ENCODE peak calls at places on chromosomes 5 and 9, in five cellular contexts. Q is neural progenitor cell, Z is WTC11, O is WERI-Rb-1, G is tibial nerve. K is an unnamed sample.

GRCh38 chr5:135217669-135218485 is 181.2 kb downstream of the MACROH2A1 start:
- DNase-seq in Z (peak), Q (peak), G (no peak), O (peak), K (peak)

GRCh38 chr9:96383165-96383939 is at the start of gene SLC35D2:
- DNase-seq in Q (peak), O (no peak), Z (peak), G (peak), K (no peak)

GRCh38 chr9:111148994-111149759 is 110.9 kb upstream of the LPAR1 start:
- DNase-seq in O (no peak), Z (no peak), Q (no peak), G (peak), K (no peak)

GRCh38 chr5:123422433-123423277 is 548 bp downstream of the CEP120 start:
- DNase-seq in Z (no peak), O (peak), Q (peak), G (peak), K (no peak)

GRCh38 chr9:2639786-2640185 is 18.2 kb downstream of the VLDLR start:
- DNase-seq in O (no peak), Q (no peak), Z (no peak), G (no peak), K (no peak)

GRCh38 chr5:57772512-57772911 is 289.9 kb upstream of the ACTBL2 start:
- DNase-seq in O (no peak), G (no peak), Q (no peak), Z (no peak), K (no peak)

GRCh38 chr5:32388429-32389111 is 56.0 kb downstream of the ZFR start:
- DNase-seq in O (no peak), G (no peak), Q (no peak), Z (no peak), K (no peak)

GRCh38 chr9:80400624-80401230 is 829.0 kb downstream of the TLE4 start:
- DNase-seq in G (no peak), Z (no peak), O (no peak), Q (no peak), K (no peak)

GRCh38 chr9:93666279-93666784 is 89.9 kb downstream of the PHF2 start:
- DNase-seq in Z (no peak), Q (no peak), G (no peak), O (peak), K (no peak)

GRCh38 chr5:6319116-6319515 is 59.2 kb downstream of the MED10 start:
- DNase-seq in Q (no peak), O (no peak), G (no peak), Z (no peak), K (no peak)

GRCh38 chr9:136808075-136808780 is 480 bp downstream of the RABL6 start:
- DNase-seq in G (no peak), Z (no peak), O (no peak), Q (peak), K (peak)

GRCh38 chr9:18700714-18701113 is 226.8 kb downstream of the ADAMTSL1 start:
- DNase-seq in Z (no peak), Q (no peak), O (no peak), G (no peak), K (no peak)

DNA sequence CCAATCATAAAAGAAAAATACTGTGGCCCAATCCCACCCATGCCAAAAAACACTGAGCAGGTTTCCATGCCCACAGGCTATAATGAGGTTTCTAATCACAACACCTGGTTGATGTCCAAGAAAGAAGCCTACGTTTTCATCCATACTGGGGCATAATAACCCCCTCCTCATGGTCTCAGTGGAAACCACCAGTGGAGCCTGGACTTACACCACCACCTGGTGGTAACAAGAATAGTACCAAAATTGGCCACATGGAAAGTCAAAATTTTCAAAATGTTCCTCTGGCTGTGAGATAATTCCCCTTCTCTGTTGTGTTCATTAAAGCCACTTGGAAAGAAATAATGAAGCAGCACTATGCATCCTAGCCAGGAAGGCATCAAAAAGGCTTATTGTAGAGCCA is 687.3 kb upstream of the ST8SIA4 start:
- DNase-seq in Z (peak), Q (peak), O (peak), G (no peak), K (no peak)
- TF ChIP-seq CTCF in Z (peak), Q (peak), O (peak), G (no peak), K (peak)

DNA sequence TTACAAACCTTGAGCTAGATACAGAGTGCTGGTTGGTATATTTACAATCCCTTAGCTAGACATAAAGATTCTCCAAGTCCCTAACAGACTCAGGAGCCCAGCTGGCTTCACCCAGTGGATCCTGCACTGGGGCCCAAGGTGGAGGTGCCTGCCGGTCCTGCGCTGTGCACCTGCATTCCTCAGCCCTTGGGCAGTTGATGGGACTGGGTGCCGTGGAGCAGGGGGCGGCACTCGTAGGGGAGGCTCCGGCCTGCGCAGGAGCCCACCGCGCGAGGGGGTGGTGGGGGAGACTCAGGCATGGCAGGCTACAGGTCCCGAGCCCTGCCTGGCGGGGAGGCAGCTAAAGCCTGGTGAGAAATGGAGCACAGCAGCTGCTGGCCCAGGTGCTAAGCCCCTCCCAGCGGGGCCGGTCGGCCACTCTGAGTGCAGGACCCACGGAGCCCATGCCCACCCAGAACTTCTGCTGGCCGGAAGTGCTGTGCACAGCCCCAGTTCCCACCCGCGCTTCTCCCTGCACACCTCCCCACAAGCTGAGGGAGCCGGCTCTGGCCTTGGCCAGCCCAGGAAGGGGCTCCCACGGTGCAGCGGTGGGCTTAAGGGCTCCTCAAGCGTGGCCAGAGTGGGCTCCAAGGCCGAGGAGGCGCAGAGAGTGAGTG is 1464.7 kb downstream of the EFNA5 start:
- DNase-seq in Z (no peak), G (no peak), O (no peak), Q (no peak), K (no peak)
- TF ChIP-seq CTCF in Z (no peak), G (no peak), O (no peak), Q (no peak), K (no peak)

GRCh38 chr9:99821187-99822095 is at the start of gene NR4A3:
- DNase-seq in Z (peak), Q (peak), O (peak), G (peak), K (peak)
- TF ChIP-seq CTCF in Z (no peak), Q (peak), O (peak), G (no peak), K (peak)

GRCh38 chr5:62206150-62206829 is 99.7 kb upstream of the KIF2A start:
- DNase-seq in Z (peak), O (peak), Q (peak), G (no peak), K (no peak)
- TF ChIP-seq CTCF in Z (no peak), O (peak), Q (peak), G (no peak), K (no peak)

DNA sequence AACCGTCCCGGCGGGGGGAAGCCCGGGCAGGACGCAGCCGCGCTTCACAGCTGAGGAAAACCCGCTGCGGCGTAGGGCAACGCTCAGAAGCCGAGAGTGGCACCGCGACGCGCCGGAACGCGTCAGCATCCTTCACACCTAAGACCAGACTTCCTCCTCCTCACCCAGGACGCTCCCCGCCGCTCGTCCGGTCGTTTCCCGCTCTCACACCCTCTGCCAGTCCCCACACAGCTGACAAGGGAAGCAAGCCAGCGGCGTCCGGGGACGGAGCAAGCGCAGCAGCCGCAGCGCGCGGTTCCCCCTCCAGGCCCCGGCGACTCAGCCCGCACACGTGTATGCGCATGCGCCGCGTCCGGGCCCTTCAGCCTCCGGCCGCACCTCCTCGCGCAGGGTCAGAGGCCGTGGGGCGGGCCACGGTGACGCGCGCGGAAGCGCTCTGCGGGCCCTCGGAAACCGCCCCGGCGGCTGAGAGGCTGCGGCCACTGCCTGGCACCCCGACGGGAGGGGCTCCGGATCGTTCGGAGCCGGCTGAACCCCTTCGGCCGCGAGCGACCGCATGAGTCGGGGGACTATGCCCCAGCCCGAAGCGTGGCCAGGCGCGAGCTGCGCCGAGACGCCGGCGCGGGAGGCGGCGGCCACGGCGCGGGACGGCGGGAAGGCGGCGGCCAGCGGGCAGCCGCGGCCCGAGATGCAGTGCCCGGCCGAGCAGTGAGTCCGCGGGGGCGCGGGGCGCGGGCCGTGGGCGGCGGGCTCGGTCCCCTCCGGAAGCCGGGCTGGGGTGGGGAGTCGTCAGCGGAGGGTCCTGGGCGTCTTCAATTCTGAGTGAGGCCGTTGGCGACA is at the start of gene OTULIN:
- DNase-seq in G (peak), Z (peak), Q (peak), O (peak), K (peak)
- TF ChIP-seq CTCF in G (no peak), Z (no peak), Q (no peak), O (no peak), K (no peak)

GRCh38 chr5:133347039-133347438 is 265.3 kb downstream of the FSTL4 start:
- DNase-seq in G (no peak), O (peak), Q (no peak), Z (no peak), K (no peak)
- TF ChIP-seq CTCF in G (no peak), O (peak), Q (peak), Z (no peak), K (peak)